ENCODE peak calls at places on chromosomes 12 and 14, in nine cellular contexts. H is K562, X is stomach, T is SK-N-SH, J is A549, M is suprapubic skin, Y is GM12878, R is HepG2, V is tibial nerve. Z is an unnamed sample.

GRCh38 chr14:35927727-35928126 is 101.6 kb downstream of the BRMS1L start:
- DNase-seq in H (no peak), X (no peak), T (no peak), J (no peak), M (no peak), Y (no peak), R (no peak), V (no peak), Z (no peak)

GRCh38 chr12:50597200-50598195 is 92.7 kb downstream of the DIP2B start:
- DNase-seq in H (peak; percentile 60), X (peak; percentile 39), T (no peak), J (peak; percentile 67), M (no peak), Y (peak; percentile 55), R (no peak), V (no peak), Z (no peak)

GRCh38 chr12:91492648-91493047 is 310.0 kb upstream of the DCN start:
- DNase-seq in H (no peak), X (no peak), T (no peak), J (no peak), M (no peak), Y (no peak), R (no peak), V (no peak), Z (no peak)

GRCh38 chr12:27012982-27013255 is 1.3 kb downstream of the TM7SF3 start:
- DNase-seq in H (no peak), X (no peak), T (no peak), J (no peak), M (no peak), Y (no peak), R (no peak), V (no peak), Z (no peak)

GRCh38 chr12:113048716-113049127 is 7.8 kb upstream of the DTX1 start:
- DNase-seq in H (peak; percentile 80), X (peak; percentile 57), T (peak; percentile 81), J (peak; percentile 89), M (no peak), Y (no peak), R (peak; percentile 40), V (peak; percentile 17), Z (peak; percentile 59)

GRCh38 chr14:65106316-65106715 is 4.0 kb upstream of the MAX start:
- DNase-seq in H (no peak), X (no peak), T (no peak), J (no peak), M (no peak), Y (no peak), R (no peak), V (no peak), Z (no peak)

GRCh38 chr12:39435531-39435930 is 7.4 kb downstream of the KIF21A start:
- DNase-seq in H (no peak), X (no peak), T (no peak), J (no peak), M (no peak), Y (no peak), R (no peak), V (no peak), Z (no peak)

GRCh38 chr12:25151476-25151875 is 43.5 kb downstream of the DNAI7 start:
- DNase-seq in H (no peak), X (peak; percentile 32), T (peak; percentile 15), J (peak; percentile 35), M (no peak), Y (no peak), R (no peak), V (no peak), Z (peak; percentile 39)

GRCh38 chr14:52351561-52352491 is 37.7 kb downstream of the PTGER2 start:
- DNase-seq in H (no peak), X (no peak), T (no peak), J (no peak), M (no peak), Y (peak; percentile 19), R (no peak), V (no peak), Z (no peak)

GRCh38 chr14:101965145-101965531 is 765 bp downstream of the DYNC1H1 start:
- DNase-seq in H (peak; percentile 39), X (peak; percentile 71), T (peak; percentile 79), J (no peak), M (peak; percentile 80), Y (no peak), R (peak; percentile 54), V (peak; percentile 47), Z (peak; percentile 80)

GRCh38 chr14:76589246-76589645 is 172.0 kb upstream of the VASH1 start:
- DNase-seq in H (no peak), X (no peak), T (no peak), J (no peak), M (no peak), Y (no peak), R (no peak), V (no peak), Z (no peak)

GRCh38 chr12:54217774-54218221 is 29.0 kb upstream of the SMUG1 start:
- DNase-seq in H (no peak), X (peak; percentile 32), T (no peak), J (no peak), M (peak; percentile 78), Y (no peak), R (no peak), V (no peak), Z (peak; percentile 55)

GRCh38 chr14:94342334-94342934 is 19.3 kb upstream of the SERPINA6 start:
- DNase-seq in H (no peak), X (peak; percentile 91), T (peak; percentile 19), J (peak; percentile 80), M (peak; percentile 94), Y (no peak), R (peak; percentile 82), V (peak; percentile 76), Z (peak; percentile 92)
- TF ChIP-seq EP300 in H (no peak), X (no peak), T (no peak), J (no peak), M (no peak), Y (no peak), R (no peak), V (no peak), Z (no peak)

DNA sequence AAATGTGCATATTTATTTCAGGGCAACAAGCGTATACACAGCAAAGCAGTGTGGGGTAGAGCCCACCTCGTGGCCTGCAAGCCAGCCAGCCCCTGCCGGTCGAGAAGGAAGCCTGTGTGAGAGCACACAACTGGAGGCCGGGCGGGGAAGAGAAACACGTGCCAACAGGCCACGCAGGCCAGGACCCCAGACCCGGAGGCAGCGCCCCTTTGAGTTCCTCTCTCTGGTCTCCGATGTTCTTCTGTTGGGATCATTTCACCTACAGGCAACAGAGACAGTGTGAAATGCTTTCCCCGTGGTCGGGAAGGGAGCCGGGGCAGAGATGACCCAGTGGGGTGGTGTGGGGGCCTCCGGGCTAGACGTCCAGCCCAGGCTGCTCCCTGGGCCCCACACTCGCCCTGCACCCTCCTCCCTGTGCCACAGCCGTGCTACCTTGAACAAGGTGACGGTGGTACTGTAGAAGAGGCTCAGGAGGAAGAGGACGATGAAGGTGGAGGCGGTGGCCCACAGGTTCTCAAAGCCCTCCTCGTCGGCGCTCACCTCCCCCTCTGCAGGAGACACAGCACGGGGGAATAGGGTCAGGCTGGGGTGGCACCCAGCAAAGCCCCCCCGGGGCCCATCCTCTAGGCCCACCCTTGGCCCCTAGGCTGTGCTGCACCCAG is 325.5 kb downstream of the TMEM121 start:
- DNase-seq in H (no peak), X (no peak), T (peak; percentile 26), J (no peak), M (no peak), Y (no peak), R (no peak), V (no peak), Z (peak; percentile 4)
- H3K27ac ChIP-seq in H (no peak overlapping the region), X (no peak overlapping the region), T (no peak overlapping the region), J (no peak overlapping the region), M (no peak overlapping the region), Y (no peak overlapping the region), R (no peak overlapping the region), V (no peak overlapping the region), Z (no peak overlapping the region)

GRCh38 chr12:52821826-52822660 is 8.1 kb upstream of the KRT4 start:
- DNase-seq in H (no peak), X (no peak), T (no peak), J (peak; percentile 31), M (no peak), Y (no peak), R (no peak), V (no peak), Z (peak; percentile 34)

GRCh38 chr12:52824741-52825410 is 9.2 kb downstream of the KRT79 start:
- DNase-seq in H (no peak), X (no peak), T (no peak), J (no peak), M (no peak), Y (no peak), R (no peak), V (no peak), Z (no peak)

GRCh38 chr12:52822771-52823510 is 9.0 kb upstream of the KRT4 start:
- DNase-seq in H (no peak), X (no peak), T (no peak), J (no peak), M (no peak), Y (no peak), R (no peak), V (no peak), Z (no peak)

GRCh38 chr12:52825961-52826360 is 8.2 kb downstream of the KRT79 start:
- DNase-seq in H (no peak), X (no peak), T (no peak), J (no peak), M (no peak), Y (no peak), R (no peak), V (no peak), Z (no peak)

GRCh38 chr12:52823761-52824450 is 10.0 kb upstream of the KRT4 start:
- DNase-seq in H (no peak), X (no peak), T (no peak), J (no peak), M (no peak), Y (no peak), R (no peak), V (no peak), Z (no peak)
- TF ChIP-seq EP300 in H (no peak), X (no peak), T (no peak), J (no peak), M (no peak), Y (no peak), R (no peak), V (no peak), Z (no peak)

GRCh38 chr12:102454330-102454729 is 26.0 kb downstream of the IGF1 start:
- DNase-seq in H (no peak), X (no peak), T (no peak), J (no peak), M (no peak), Y (no peak), R (no peak), V (no peak), Z (no peak)
- H3K27ac ChIP-seq in H (no peak overlapping the region), X (no peak overlapping the region), T (no peak overlapping the region), J (no peak overlapping the region), M (no peak overlapping the region), Y (no peak overlapping the region), R (no peak overlapping the region), V (no peak overlapping the region), Z (no peak overlapping the region)

GRCh38 chr12:109192358-109192757 is 76.0 kb downstream of the ACACB start:
- DNase-seq in H (no peak), X (no peak), T (no peak), J (peak; percentile 90), M (no peak), Y (no peak), R (no peak), V (no peak), Z (no peak)
- TF ChIP-seq EP300 in H (no peak), X (no peak), T (no peak), J (peak; percentile 65), M (no peak), Y (no peak), R (no peak), V (no peak), Z (no peak)

Z was measured in transverse colon.